ENCODE peak calls at places on chromosomes 6 and 20, in five cellular contexts. V is psoas muscle, K is amygdala, Y is skeletal muscle cell, D is lower lobe of right lung. B is an unnamed sample.

GRCh38 chr6:8085053-8085511 is 17.3 kb downstream of the EEF1E1 start:
- DNase-seq in D (no peak), Y (peak), V (no peak), K (no peak), B (peak)

GRCh38 chr20:47274449-47275108 is 81.9 kb downstream of the ZMYND8 start:
- DNase-seq in K (no peak), Y (peak), D (no peak), V (no peak), B (peak)

GRCh38 chr20:34558320-34559202 is at the start of gene MAP1LC3A:
- DNase-seq in K (peak), D (peak), Y (peak), V (peak), B (peak)

GRCh38 chr6:145836170-145836569 is 21.6 kb upstream of the FBXO30 start:
- DNase-seq in Y (peak), D (no peak), K (no peak), V (no peak), B (no peak)

GRCh38 chr6:121520337-121521163 is 85.1 kb downstream of the GJA1 start:
- DNase-seq in K (no peak), Y (peak), D (no peak), V (no peak), B (peak)

GRCh38 chr6:30061766-30062458 is 847 bp downstream of the POLR1H start:
- DNase-seq in D (no peak), V (no peak), K (no peak), Y (no peak), B (no peak)

GRCh38 chr6:155381856-155382690 is 67.8 kb upstream of the TFB1M start:
- DNase-seq in K (no peak), Y (peak), V (no peak), D (no peak), B (no peak)

GRCh38 chr6:71124340-71124739 is 164.3 kb upstream of the OGFRL1 start:
- DNase-seq in K (no peak), D (no peak), Y (peak), V (no peak), B (no peak)

GRCh38 chr20:24048014-24048611 is 59.5 kb upstream of the GGTLC1 start:
- DNase-seq in K (no peak), Y (no peak), D (no peak), V (no peak), B (no peak)

GRCh38 chr6:129774697-129775447 is 64.9 kb upstream of the ARHGAP18 start:
- DNase-seq in Y (no peak), K (peak), V (peak), D (peak), B (peak)

GRCh38 chr6:110357696-110358535 is at the start of gene METTL24:
- DNase-seq in D (peak), Y (no peak), K (no peak), V (no peak), B (no peak)

GRCh38 chr6:27617046-27617687 is 144.3 kb upstream of the ZNF184 start:
- DNase-seq in Y (no peak), K (no peak), D (no peak), V (no peak), B (no peak)

GRCh38 chr6:144064402-144064830 is 31.0 kb downstream of the SF3B5 start:
- DNase-seq in V (peak), K (no peak), Y (no peak), D (peak), B (no peak)

GRCh38 chr6:148999501-148999900 is 252.7 kb downstream of the UST start:
- DNase-seq in D (no peak), V (no peak), K (no peak), Y (peak), B (no peak)

GRCh38 chr6:33392168-33392947 is 735 bp downstream of the KIFC1 start:
- DNase-seq in K (no peak), V (no peak), Y (no peak), D (no peak), B (no peak)

GRCh38 chr6:169070506-169071176 is 183.0 kb downstream of the THBS2 start:
- DNase-seq in V (peak), K (no peak), D (no peak), Y (peak), B (no peak)

GRCh38 chr6:80348263-80348662 is 241.8 kb downstream of the BCKDHB start:
- DNase-seq in V (no peak), D (no peak), Y (no peak), K (no peak), B (no peak)

GRCh38 chr20:34916774-34917354 is 38.7 kb downstream of the GSS start:
- DNase-seq in D (no peak), Y (no peak), K (no peak), V (no peak), B (no peak)

GRCh38 chr6:56235245-56235644 is 12.1 kb downstream of the COL21A1 start:
- DNase-seq in V (no peak), D (no peak), K (no peak), Y (no peak), B (no peak)

B was measured in pulmonary artery endothelial cell.